ENCODE peak calls at places on chromosome 1, in seven cellular contexts. C is left ventricle myocardium inferior, F is A549, A is astrocyte of the cerebellum, N is heart left ventricle, R is tibial artery, P is lower lobe of right lung. Z is an unnamed sample.
A peak's percentile ranks its signal among the peaks of the same experiment; 100 is the strongest.

GRCh38 chr1:226602186-226603029 is 53.8 kb downstream of the STUM start:
- DNase-seq in C (peak; percentile 66), F (no peak), A (no peak), N (peak; percentile 80), R (peak; percentile 64), P (no peak), Z (no peak)

GRCh38 chr1:83849191-83850061 is 149.5 kb downstream of the TTLL7 start:
- DNase-seq in C (no peak), F (no peak), A (no peak), N (no peak), R (no peak), P (no peak), Z (no peak)

GRCh38 chr1:208866351-208866750 is 622.2 kb upstream of the PLXNA2 start:
- DNase-seq in C (no peak), F (no peak), A (no peak), N (no peak), R (no peak), P (no peak), Z (no peak)

GRCh38 chr1:181643631-181644030 is 160.3 kb downstream of the CACNA1E start:
- DNase-seq in C (no peak), F (no peak), A (no peak), N (no peak), R (no peak), P (no peak), Z (no peak)

GRCh38 chr1:205285391-205286101 is 36.0 kb downstream of the NUAK2 start:
- DNase-seq in C (no peak), F (no peak), A (no peak), N (no peak), R (no peak), P (no peak), Z (no peak)

GRCh38 chr1:59342801-59343575 is 46.1 kb downstream of the FGGY start:
- DNase-seq in C (no peak), F (no peak), A (no peak), N (no peak), R (no peak), P (no peak), Z (no peak)

GRCh38 chr1:214727274-214727673 is 124.3 kb downstream of the CENPF start:
- DNase-seq in C (no peak), F (peak; percentile 16), A (no peak), N (no peak), R (no peak), P (no peak), Z (no peak)

GRCh38 chr1:215643592-215644321 is 76.7 kb downstream of the KCTD3 start:
- DNase-seq in C (no peak), F (no peak), A (no peak), N (no peak), R (no peak), P (no peak), Z (no peak)

GRCh38 chr1:42399315-42400100 is 18.9 kb downstream of the RIMKLA start:
- DNase-seq in C (no peak), F (no peak), A (no peak), N (no peak), R (no peak), P (no peak), Z (no peak)

GRCh38 chr1:108830119-108831008 is 26.5 kb downstream of the AKNAD1 start:
- DNase-seq in C (peak; percentile 83), F (peak; percentile 83), A (peak; percentile 52), N (peak; percentile 88), R (peak; percentile 85), P (peak; percentile 58), Z (no peak)

GRCh38 chr1:24696756-24697330 is 48.4 kb upstream of the CLIC4 start:
- DNase-seq in C (no peak), F (no peak), A (no peak), N (no peak), R (no peak), P (no peak), Z (no peak)

GRCh38 chr1:154350383-154350782 is 25.1 kb downstream of the ATP8B2 start:
- DNase-seq in C (no peak), F (no peak), A (no peak), N (no peak), R (no peak), P (no peak), Z (no peak)

GRCh38 chr1:192524223-192524622 is 51.4 kb upstream of the RGS1 start:
- DNase-seq in C (no peak), F (no peak), A (no peak), N (no peak), R (no peak), P (no peak), Z (no peak)

GRCh38 chr1:109158433-109158832 is 44.5 kb downstream of the ELAPOR1 start:
- DNase-seq in C (no peak), F (no peak), A (no peak), N (no peak), R (no peak), P (no peak), Z (no peak)

GRCh38 chr1:220563564-220563963 is 35.6 kb downstream of the MARK1 start:
- DNase-seq in C (no peak), F (no peak), A (no peak), N (no peak), R (no peak), P (no peak), Z (no peak)

GRCh38 chr1:159804924-159805323 is 2.8 kb downstream of the FCRL6 start:
- DNase-seq in C (no peak), F (no peak), A (no peak), N (no peak), R (no peak), P (no peak), Z (no peak)

GRCh38 chr1:145845514-145846161 is at the start of gene NUDT17:
- DNase-seq in C (peak; percentile 83), F (peak; percentile 79), A (peak; percentile 24), N (peak; percentile 91), R (peak; percentile 67), P (peak; percentile 91), Z (no peak)

GRCh38 chr1:116268211-116268610 is 104.8 kb upstream of the ATP1A1 start:
- DNase-seq in C (no peak), F (peak; percentile 53), A (no peak), N (no peak), R (no peak), P (peak; percentile 62), Z (no peak)

GRCh38 chr1:37764888-37765441 is at the start of gene EPHA10:
- DNase-seq in C (no peak), F (no peak), A (no peak), N (no peak), R (no peak), P (no peak), Z (no peak)

GRCh38 chr1:247177755-247178154 is 5.9 kb upstream of the ZNF124 start:
- DNase-seq in C (no peak), F (no peak), A (no peak), N (no peak), R (no peak), P (no peak), Z (no peak)

GRCh38 chr1:165369255-165369848 is 12.8 kb upstream of the LMX1A start:
- DNase-seq in C (peak; percentile 47), F (peak; percentile 46), A (no peak), N (peak; percentile 64), R (peak; percentile 63), P (peak; percentile 61), Z (no peak)

GRCh38 chr1:112524986-112525385 is 16.2 kb downstream of the WNT2B start:
- DNase-seq in C (no peak), F (no peak), A (no peak), N (no peak), R (no peak), P (no peak), Z (no peak)

GRCh38 chr1:234262007-234262753 is 111.1 kb upstream of the COA6 start:
- DNase-seq in C (no peak), F (no peak), A (no peak), N (no peak), R (no peak), P (no peak), Z (no peak)

GRCh38 chr1:61013953-61014667 is 68.3 kb upstream of the NFIA start:
- DNase-seq in C (no peak), F (no peak), A (no peak), N (no peak), R (no peak), P (no peak), Z (no peak)

GRCh38 chr1:233790662-233791371 is 113.7 kb upstream of the SLC35F3 start:
- DNase-seq in C (no peak), F (peak; percentile 75), A (peak; percentile 39), N (peak; percentile 40), R (no peak), P (no peak), Z (peak; percentile 13)

GRCh38 chr1:31798086-31798432 is 17.8 kb downstream of the SPOCD1 start:
- DNase-seq in C (no peak), F (no peak), A (no peak), N (no peak), R (no peak), P (no peak), Z (no peak)
- H3K4me3 ChIP-seq in C (no peak overlapping the region), F (no peak overlapping the region), A (peak overlapping the region; percentile 54), N (no peak overlapping the region), R (no peak overlapping the region), P (peak overlapping the region; percentile 9), Z (peak overlapping the region; percentile 79)

DNA sequence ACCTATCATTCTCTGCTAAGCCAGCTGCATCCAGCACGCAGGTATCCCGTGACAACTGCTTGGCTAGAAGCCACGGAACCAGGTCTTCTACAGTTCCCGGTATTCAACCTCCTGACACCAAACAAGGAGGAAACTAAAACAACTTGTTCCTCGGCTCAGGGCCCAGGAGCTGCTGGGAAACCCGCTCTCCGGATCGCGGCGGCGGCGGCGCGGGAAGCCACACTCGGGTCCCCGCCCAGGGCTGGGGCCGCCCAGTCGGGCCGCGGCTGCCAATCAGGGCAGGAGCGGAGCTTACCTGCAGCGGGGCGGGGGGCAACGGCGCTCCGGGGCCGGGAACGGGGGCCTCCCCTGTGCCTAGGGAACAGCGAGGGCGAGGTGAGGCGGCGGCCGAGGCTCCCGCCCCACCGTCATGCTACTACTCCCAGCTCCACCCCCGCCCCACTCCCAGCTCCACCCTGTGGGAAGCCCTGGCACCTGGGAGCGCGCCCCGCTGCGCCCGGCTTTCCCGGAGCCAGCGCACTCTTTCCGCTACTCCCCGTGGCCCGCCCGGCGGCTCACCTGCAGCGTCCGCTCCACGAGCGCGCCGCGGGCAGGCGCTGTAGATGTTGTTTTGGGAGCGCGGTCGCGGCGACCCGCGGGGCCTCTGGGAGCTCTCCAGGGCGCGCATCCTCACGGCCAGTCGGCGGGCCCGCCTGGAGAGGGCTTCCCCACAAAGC is 12.1 kb downstream of the IL24 start:
- DNase-seq in C (peak; percentile 48), F (peak; percentile 35), A (no peak), N (peak; percentile 54), R (no peak), P (peak; percentile 91), Z (no peak)
- H3K4me3 ChIP-seq in C (peak overlapping the region; percentile 70), F (peak overlapping the region; percentile 63), A (peak overlapping the region; percentile 44), N (peak overlapping the region; percentile 50), R (peak overlapping the region; percentile 52), P (peak overlapping the region; percentile 55), Z (peak overlapping the region; percentile 43)

DNA sequence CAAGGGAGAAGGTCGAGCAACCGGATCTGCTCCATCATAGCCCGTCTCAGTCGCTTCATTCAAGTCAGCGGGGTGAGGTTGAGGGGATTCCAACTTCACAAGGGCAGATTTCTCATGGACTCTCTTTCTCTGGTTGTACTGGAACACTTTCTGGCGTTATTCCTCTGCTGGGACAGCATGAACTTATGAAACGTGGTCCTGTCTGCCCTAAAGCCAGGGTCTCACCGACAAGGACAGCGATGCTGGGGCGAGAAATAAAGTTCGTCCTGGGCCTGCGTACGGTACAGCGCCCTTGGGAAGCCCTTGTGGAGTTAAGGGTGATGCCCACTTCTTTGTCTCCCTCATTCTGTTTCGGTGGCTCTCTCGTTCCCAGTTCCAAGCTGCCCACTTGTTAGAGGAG is 1.3 kb upstream of the FLVCR1 start:
- DNase-seq in C (no peak), F (no peak), A (no peak), N (no peak), R (no peak), P (no peak), Z (no peak)
- H3K4me3 ChIP-seq in C (peak overlapping the region; percentile 99), F (peak overlapping the region; percentile 80), A (peak overlapping the region; percentile 80), N (peak overlapping the region; percentile 84), R (peak overlapping the region; percentile 96), P (no peak overlapping the region), Z (no peak overlapping the region)

GRCh38 chr1:230188826-230189225 is 121.8 kb downstream of the GALNT2 start:
- DNase-seq in C (no peak), F (no peak), A (no peak), N (no peak), R (no peak), P (no peak), Z (no peak)
- H3K4me3 ChIP-seq in C (no peak overlapping the region), F (no peak overlapping the region), A (no peak overlapping the region), N (no peak overlapping the region), R (no peak overlapping the region), P (no peak overlapping the region), Z (no peak overlapping the region)

Z was measured in retinal pigment epithelial cell.